ENCODE peak calls at places on chromosomes 4 and X, in five cellular contexts. T is fibroblast of mammary gland; L is iris pigment epithelial cell; G is astrocyte; P is stimulated activated CD8-positive, alpha-beta memory T cell treated with anti-CD3 and anti-CD28 coated beads, Interleukin-7, amount 100 ng/mL, for 4 hours. K is an unnamed sample.

GRCh38 chr4:75561789-75562188 is 5.9 kb downstream of the ODAPH start:
- DNase-seq in T (no peak), L (peak; percentile 36), P (no peak), G (peak; percentile 52), K (peak; percentile 57)

GRCh38 chrX:119826399-119826959 is 26.3 kb downstream of the UPF3B start:
- DNase-seq in P (no peak), T (peak; percentile 71), L (peak; percentile 46), G (peak; percentile 15), K (no peak)

GRCh38 chr4:1309261-1310010 is 19.7 kb downstream of the MAEA start:
- DNase-seq in L (peak; percentile 98), P (peak; percentile 14), T (peak; percentile 93), G (peak; percentile 91), K (peak; percentile 83)

GRCh38 chr4:32847466-32847865 is 2127.3 kb downstream of the PCDH7 start:
- DNase-seq in G (no peak), T (peak; percentile 14), P (no peak), L (peak; percentile 1), K (no peak)

GRCh38 chrX:153588782-153589446 is 10.0 kb downstream of the CCNQ start:
- DNase-seq in G (no peak), T (no peak), P (no peak), L (no peak), K (no peak)

GRCh38 chr4:139525414-139525813 is 30.6 kb downstream of the SETD7 start:
- DNase-seq in P (no peak), L (no peak), T (no peak), G (no peak), K (no peak)

GRCh38 chr4:144565558-144566195 is 80.3 kb upstream of the HHIP start:
- DNase-seq in P (no peak), T (no peak), G (peak; percentile 20), L (peak; percentile 57), K (no peak)

GRCh38 chrX:130118396-130118795 is 8.1 kb upstream of the ELF4 start:
- DNase-seq in L (peak; percentile 82), T (peak; percentile 80), P (no peak), G (peak; percentile 85), K (no peak)